ENCODE peak calls at places on chromosome 15, in four cellular contexts. U is HepG2, W is neural progenitor cell, E is endothelial cell of umbilical vein. C is an unnamed sample. For H4K20me1, the result is how much of the 10 kb centered on the place peaks cover.

GRCh38 chr15:83602021-83602420 is 51.9 kb upstream of the ADAMTSL3 start:
- DNase-seq in E (no peak), U (no peak), W (no peak), C (no peak)

GRCh38 chr15:78811124-78811824 is at the start of gene ADAMTS7:
- DNase-seq in E (peak), U (no peak), W (peak), C (peak)

GRCh38 chr15:61459785-61460707 is 230.9 kb upstream of the RORA start:
- DNase-seq in U (peak), E (peak), W (no peak), C (no peak)

GRCh38 chr15:89367485-89368451 is 33.1 kb upstream of the POLG start:
- DNase-seq in W (peak), E (no peak), U (no peak), C (no peak)

GRCh38 chr15:28125673-28126651 is 26.8 kb upstream of the OCA2 start:
- DNase-seq in W (peak), E (peak), U (peak), C (peak)

GRCh38 chr15:67303490-67304363 is 49.1 kb downstream of the IQCH start:
- DNase-seq in W (peak), U (peak), E (peak), C (peak)

GRCh38 chr15:81511160-81511559 is 137.1 kb upstream of the TMC3 start:
- DNase-seq in E (peak), U (no peak), W (no peak), C (no peak)

GRCh38 chr15:88022711-88023110 is 233.8 kb downstream of the NTRK3 start:
- DNase-seq in W (no peak), E (no peak), U (no peak), C (no peak)

GRCh38 chr15:61264986-61265385 is 35.9 kb upstream of the RORA start:
- DNase-seq in U (no peak), E (no peak), W (no peak), C (no peak)

GRCh38 chr15:64456634-64457108 is 3.7 kb upstream of the ZNF609 start:
- DNase-seq in E (no peak), W (no peak), U (peak), C (no peak)

GRCh38 chr15:52803543-52804306 is 13.6 kb upstream of the ONECUT1 start:
- DNase-seq in W (peak), E (no peak), U (no peak), C (no peak)

GRCh38 chr15:48675436-48675835 is 29.9 kb upstream of the FBN1 start:
- DNase-seq in U (no peak), W (no peak), E (no peak), C (no peak)

GRCh38 chr15:51647128-51647562 is 24.6 kb upstream of the DMXL2 start:
- DNase-seq in U (no peak), E (peak), W (no peak), C (peak)

GRCh38 chr15:94395626-94396025 is 164.3 kb downstream of the MCTP2 start:
- DNase-seq in W (no peak), E (no peak), U (no peak), C (no peak)

GRCh38 chr15:67611803-67612369 is 69.4 kb downstream of the MAP2K5 start:
- DNase-seq in E (peak), W (no peak), U (peak), C (no peak)

DNA sequence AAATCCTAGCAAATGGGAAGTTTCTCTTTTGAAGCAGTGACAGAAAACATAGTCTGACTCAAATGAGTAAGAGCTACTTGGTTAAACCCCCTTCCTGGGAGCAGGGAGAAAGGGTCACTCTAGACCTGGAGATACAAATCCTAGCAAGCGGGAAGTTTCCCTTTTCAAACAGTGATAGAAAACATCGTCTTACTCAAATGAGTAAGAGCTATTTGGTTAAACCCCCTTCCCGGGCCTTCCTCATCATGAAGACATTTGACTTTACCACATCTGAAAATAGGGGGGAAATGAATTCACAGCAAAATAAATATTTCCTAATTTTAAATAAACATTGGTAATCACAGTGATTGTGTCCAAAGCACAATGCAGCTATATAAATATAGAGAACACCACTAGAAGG is 79.2 kb downstream of the FOXB1 start:
- DNase-seq in E (no peak), W (no peak), U (no peak), C (no peak)
- H4K20me1 ChIP-seq in E (under half), W (under half), U (under half), C (under half)

GRCh38 chr15:39588531-39589192 is 7.8 kb downstream of the THBS1 start:
- DNase-seq in W (no peak), U (no peak), E (peak), C (no peak)
- H4K20me1 ChIP-seq in W (under half), U (under half), E (under half), C (under half)

DNA sequence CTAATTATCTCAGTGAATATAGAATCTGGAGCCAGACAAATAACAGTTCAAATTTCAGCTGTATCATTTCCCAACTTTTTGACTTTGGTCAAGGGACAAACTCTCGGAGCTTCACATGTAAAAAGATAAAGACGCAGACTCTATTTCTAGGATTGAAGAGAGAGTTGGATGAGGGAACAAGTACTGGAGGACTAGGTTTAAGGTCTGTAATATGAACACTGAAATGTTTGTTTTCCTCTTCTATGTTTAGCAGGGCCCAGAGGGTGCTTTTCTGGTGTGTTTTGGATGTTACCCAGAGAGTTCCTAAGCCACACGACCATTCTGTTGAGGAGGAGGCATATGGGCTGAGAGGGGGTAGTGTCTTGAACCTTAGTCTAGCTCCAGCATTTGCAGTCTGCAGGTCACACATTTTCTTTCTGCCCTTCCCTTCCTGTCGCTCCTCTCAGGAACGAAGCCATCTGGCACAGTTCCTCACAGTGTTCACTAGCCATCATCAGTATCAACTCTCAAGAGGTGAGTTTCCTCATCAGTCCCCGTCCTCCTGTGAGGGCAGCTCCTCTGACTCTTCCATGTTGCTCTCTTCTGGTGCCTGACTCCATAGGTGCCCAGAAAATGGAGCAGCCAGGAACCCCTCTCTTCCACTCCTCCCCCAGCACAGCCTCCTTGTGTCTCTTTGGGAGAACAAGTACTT is 250.1 kb downstream of the SQOR start:
- DNase-seq in U (no peak), W (no peak), E (no peak), C (no peak)
- H4K20me1 ChIP-seq in U (under half), W (under half), E (under half), C (under half)

DNA sequence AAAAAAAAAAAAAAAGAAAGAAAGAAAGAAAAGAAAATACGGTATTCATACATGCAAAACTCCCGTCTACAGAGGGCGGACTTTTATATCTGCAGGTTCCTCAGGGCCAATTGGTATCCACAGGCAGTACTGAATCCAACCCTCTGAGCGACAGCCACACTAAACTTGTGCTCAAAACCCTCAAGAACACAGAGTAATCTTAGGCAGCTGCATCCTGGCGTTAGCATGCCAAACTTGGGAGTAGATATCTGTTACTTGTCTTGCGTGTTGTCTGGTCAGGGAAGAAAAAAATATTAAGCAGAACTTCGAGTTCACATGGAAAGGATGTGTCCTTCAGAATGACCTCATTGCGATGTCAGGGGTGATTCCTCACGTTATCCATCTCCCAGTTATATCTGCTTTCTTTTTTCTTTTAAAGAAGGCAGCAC is 12.8 kb downstream of the SNAP23 start:
- DNase-seq in W (no peak), E (no peak), U (no peak), C (no peak)
- H4K20me1 ChIP-seq in W (under half), E (under half), U (under half), C (under half)

GRCh38 chr15:70494861-70495571 is 268.3 kb downstream of the UACA start:
- DNase-seq in U (peak), E (peak), W (peak), C (no peak)
- H4K20me1 ChIP-seq in U (under half), E (under half), W (under half), C (under half)

DNA sequence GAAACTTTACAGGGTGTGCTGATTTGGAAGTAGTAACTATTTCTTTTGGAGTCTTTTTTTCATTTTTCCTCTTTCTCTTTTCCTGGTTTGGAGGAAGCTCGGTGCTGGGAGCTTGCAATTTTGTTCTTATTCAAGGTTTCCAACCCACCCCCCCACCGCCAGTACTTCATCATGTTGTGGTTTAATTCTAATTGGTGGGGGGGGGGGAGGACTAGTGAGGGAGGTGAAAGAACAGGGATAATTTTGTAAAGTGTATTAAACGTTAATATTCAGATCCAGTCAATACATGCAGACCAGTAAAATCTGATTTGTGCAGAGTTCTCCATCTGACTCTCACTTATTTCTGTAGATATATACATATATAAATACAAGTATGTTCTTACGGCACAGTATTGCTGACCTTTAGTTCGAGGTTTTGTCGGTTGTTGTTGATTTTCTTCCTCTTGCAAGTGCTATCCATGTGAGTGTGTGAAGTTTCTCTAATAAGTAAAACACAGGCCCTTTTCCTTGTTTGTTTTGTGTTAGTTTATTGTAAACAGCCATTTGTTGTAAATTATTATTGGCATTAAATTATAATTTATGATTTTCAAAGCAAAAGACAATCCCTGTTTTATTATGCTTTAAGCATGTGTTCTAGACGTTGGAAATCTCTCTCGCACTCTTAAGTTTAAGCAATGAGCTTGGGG is 9.3 kb downstream of the NR2F2 start:
- DNase-seq in W (peak), E (peak), U (no peak), C (no peak)
- H4K20me1 ChIP-seq in W (half or more), E (under half), U (under half), C (under half)

C was measured in OCI-LY7.